ENCODE peak calls at places on chromosomes 4 and X, in six cellular contexts. One of them, this sample, is unnamed.
A peak's percentile ranks its signal among the peaks of the same experiment; 100 is the strongest.

GRCh38 chr4:141455651-141456050 is 180.7 kb upstream of the IL15 start:
- DNase-seq in tibial nerve: no peak
- DNase-seq in uterus: no peak
- DNase-seq in Peyer's patch: no peak
- DNase-seq in upper lobe of left lung: no peak
- DNase-seq in HAP-1: no peak
- DNase-seq in this sample: no peak

GRCh38 chr4:79576480-79576803 is 168.4 kb upstream of the GK2 start:
- DNase-seq in tibial nerve: no peak
- DNase-seq in Peyer's patch: no peak
- DNase-seq in HAP-1: peak; percentile 19
- DNase-seq in uterus: no peak
- DNase-seq in upper lobe of left lung: no peak
- DNase-seq in this sample: no peak

GRCh38 chr4:92234393-92235176 is 69.2 kb upstream of the GRID2 start:
- DNase-seq in HAP-1: no peak
- DNase-seq in upper lobe of left lung: no peak
- DNase-seq in uterus: no peak
- DNase-seq in tibial nerve: no peak
- DNase-seq in Peyer's patch: no peak
- DNase-seq in this sample: no peak

GRCh38 chr4:156303708-156304107 is 350.0 kb upstream of the CTSO start:
- DNase-seq in tibial nerve: no peak
- DNase-seq in HAP-1: no peak
- DNase-seq in Peyer's patch: no peak
- DNase-seq in upper lobe of left lung: no peak
- DNase-seq in uterus: no peak
- DNase-seq in this sample: no peak

GRCh38 chr4:185566425-185566824 is 31.1 kb upstream of the PDLIM3 start:
- DNase-seq in uterus: no peak
- DNase-seq in upper lobe of left lung: no peak
- DNase-seq in tibial nerve: no peak
- DNase-seq in Peyer's patch: no peak
- DNase-seq in HAP-1: no peak
- DNase-seq in this sample: no peak

GRCh38 chrX:41478397-41478911 is 31.3 kb downstream of the NYX start:
- DNase-seq in HAP-1: peak; percentile 38
- DNase-seq in Peyer's patch: no peak
- DNase-seq in tibial nerve: no peak
- DNase-seq in uterus: no peak
- DNase-seq in upper lobe of left lung: no peak
- DNase-seq in this sample: no peak

GRCh38 chr4:52841707-52842456 is 20.2 kb upstream of the RASL11B start:
- DNase-seq in uterus: no peak
- DNase-seq in HAP-1: no peak
- DNase-seq in upper lobe of left lung: no peak
- DNase-seq in Peyer's patch: no peak
- DNase-seq in tibial nerve: no peak
- DNase-seq in this sample: no peak

GRCh38 chr4:132123870-132124623 is 1025.0 kb upstream of the PCDH10 start:
- DNase-seq in uterus: no peak
- DNase-seq in upper lobe of left lung: no peak
- DNase-seq in HAP-1: no peak
- DNase-seq in Peyer's patch: no peak
- DNase-seq in tibial nerve: no peak
- DNase-seq in this sample: no peak

GRCh38 chr4:155582971-155583437 is 83.6 kb upstream of the GUCY1A1 start:
- DNase-seq in upper lobe of left lung: no peak
- DNase-seq in tibial nerve: no peak
- DNase-seq in uterus: no peak
- DNase-seq in Peyer's patch: no peak
- DNase-seq in HAP-1: no peak
- DNase-seq in this sample: no peak

GRCh38 chr4:142474398-142475087 is 371.6 kb downstream of the INPP4B start:
- DNase-seq in HAP-1: no peak
- DNase-seq in tibial nerve: no peak
- DNase-seq in uterus: no peak
- DNase-seq in Peyer's patch: peak; percentile 50
- DNase-seq in upper lobe of left lung: no peak
- DNase-seq in this sample: no peak

GRCh38 chr4:110781944-110782343 is 159.1 kb upstream of the PITX2 start:
- DNase-seq in HAP-1: no peak
- DNase-seq in upper lobe of left lung: no peak
- DNase-seq in uterus: no peak
- DNase-seq in Peyer's patch: no peak
- DNase-seq in tibial nerve: no peak
- DNase-seq in this sample: no peak

GRCh38 chr4:16133406-16133805 is 49.6 kb upstream of the PROM1 start:
- DNase-seq in HAP-1: no peak
- DNase-seq in tibial nerve: no peak
- DNase-seq in uterus: no peak
- DNase-seq in Peyer's patch: no peak
- DNase-seq in upper lobe of left lung: no peak
- DNase-seq in this sample: no peak

GRCh38 chr4:183533698-183534097 is 28.8 kb downstream of the ING2 start:
- DNase-seq in uterus: no peak
- DNase-seq in HAP-1: no peak
- DNase-seq in upper lobe of left lung: no peak
- DNase-seq in Peyer's patch: no peak
- DNase-seq in tibial nerve: no peak
- DNase-seq in this sample: no peak

GRCh38 chr4:135598151-135598550 is 1396.6 kb upstream of the PABPC4L start:
- DNase-seq in Peyer's patch: no peak
- DNase-seq in HAP-1: no peak
- DNase-seq in upper lobe of left lung: no peak
- DNase-seq in tibial nerve: no peak
- DNase-seq in uterus: no peak
- DNase-seq in this sample: no peak

GRCh38 chr4:142126890-142127497 is 490.6 kb downstream of the IL15 start:
- DNase-seq in upper lobe of left lung: peak; percentile 38
- DNase-seq in Peyer's patch: peak; percentile 80
- DNase-seq in tibial nerve: peak; percentile 21
- DNase-seq in HAP-1: peak; percentile 71
- DNase-seq in uterus: peak; percentile 31
- DNase-seq in this sample: no peak

GRCh38 chrX:31181377-31182038 is 109.7 kb upstream of the FTHL17 start:
- DNase-seq in upper lobe of left lung: no peak
- DNase-seq in uterus: no peak
- DNase-seq in tibial nerve: no peak
- DNase-seq in HAP-1: no peak
- DNase-seq in Peyer's patch: no peak
- DNase-seq in this sample: no peak

GRCh38 chr4:123671633-123672404 is 275.2 kb downstream of the SPRY1 start:
- DNase-seq in tibial nerve: no peak
- DNase-seq in uterus: no peak
- DNase-seq in HAP-1: no peak
- DNase-seq in Peyer's patch: no peak
- DNase-seq in upper lobe of left lung: no peak
- DNase-seq in this sample: no peak

GRCh38 chr4:186627226-186627865 is 72.0 kb upstream of the MTNR1A start:
- DNase-seq in HAP-1: no peak
- DNase-seq in Peyer's patch: no peak
- DNase-seq in upper lobe of left lung: no peak
- DNase-seq in uterus: no peak
- DNase-seq in tibial nerve: no peak
- DNase-seq in this sample: no peak

GRCh38 chr4:153447175-153447887 is 18.8 kb upstream of the TMEM131L start:
- DNase-seq in HAP-1: no peak
- DNase-seq in tibial nerve: no peak
- DNase-seq in uterus: no peak
- DNase-seq in Peyer's patch: no peak
- DNase-seq in upper lobe of left lung: no peak
- DNase-seq in this sample: no peak

GRCh38 chr4:152709675-152710438 is 30.1 kb upstream of the TMEM154 start:
- DNase-seq in HAP-1: no peak
- DNase-seq in Peyer's patch: no peak
- DNase-seq in tibial nerve: no peak
- DNase-seq in uterus: no peak
- DNase-seq in upper lobe of left lung: no peak
- DNase-seq in this sample: no peak

GRCh38 chr4:2928242-2929155 is 34.7 kb downstream of the NOP14 start:
- DNase-seq in tibial nerve: no peak
- DNase-seq in HAP-1: no peak
- DNase-seq in uterus: peak; percentile 9
- DNase-seq in Peyer's patch: peak; percentile 44
- DNase-seq in upper lobe of left lung: peak; percentile 59
- DNase-seq in this sample: peak; percentile 57

GRCh38 chr4:145878501-145879435 is 59.9 kb downstream of the ZNF827 start:
- DNase-seq in Peyer's patch: no peak
- DNase-seq in uterus: no peak
- DNase-seq in HAP-1: no peak
- DNase-seq in tibial nerve: no peak
- DNase-seq in upper lobe of left lung: no peak
- DNase-seq in this sample: no peak

GRCh38 chr4:168101026-168101425 is 8.7 kb downstream of the ANXA10 start:
- DNase-seq in upper lobe of left lung: no peak
- DNase-seq in tibial nerve: no peak
- DNase-seq in HAP-1: no peak
- DNase-seq in uterus: no peak
- DNase-seq in Peyer's patch: no peak
- DNase-seq in this sample: no peak

GRCh38 chrX:51148848-51149247 is 183.8 kb upstream of the NUDT10 start:
- DNase-seq in uterus: no peak
- DNase-seq in Peyer's patch: no peak
- DNase-seq in upper lobe of left lung: no peak
- DNase-seq in tibial nerve: no peak
- DNase-seq in HAP-1: peak; percentile 23
- DNase-seq in this sample: no peak

GRCh38 chr4:17557880-17558279 is 19.1 kb upstream of the LAP3 start:
- DNase-seq in Peyer's patch: no peak
- DNase-seq in uterus: no peak
- DNase-seq in tibial nerve: no peak
- DNase-seq in upper lobe of left lung: no peak
- DNase-seq in HAP-1: no peak
- DNase-seq in this sample: no peak

GRCh38 chr4:37489697-37490096 is 196.5 kb downstream of the RELL1 start:
- DNase-seq in HAP-1: no peak
- DNase-seq in tibial nerve: no peak
- DNase-seq in uterus: no peak
- DNase-seq in upper lobe of left lung: no peak
- DNase-seq in Peyer's patch: no peak
- DNase-seq in this sample: no peak

GRCh38 chr4:37482236-37482635 is 203.9 kb downstream of the RELL1 start:
- DNase-seq in upper lobe of left lung: no peak
- DNase-seq in Peyer's patch: peak; percentile 61
- DNase-seq in uterus: no peak
- DNase-seq in HAP-1: no peak
- DNase-seq in tibial nerve: no peak
- DNase-seq in this sample: no peak

GRCh38 chr4:37487668-37488067 is 198.5 kb downstream of the RELL1 start:
- DNase-seq in uterus: no peak
- DNase-seq in Peyer's patch: no peak
- DNase-seq in HAP-1: no peak
- DNase-seq in upper lobe of left lung: no peak
- DNase-seq in tibial nerve: no peak
- DNase-seq in this sample: no peak

GRCh38 chr4:37483610-37484009 is 202.6 kb downstream of the RELL1 start:
- DNase-seq in Peyer's patch: no peak
- DNase-seq in uterus: no peak
- DNase-seq in HAP-1: no peak
- DNase-seq in tibial nerve: no peak
- DNase-seq in upper lobe of left lung: no peak
- DNase-seq in this sample: no peak

GRCh38 chr4:37486134-37486533 is 200.0 kb downstream of the RELL1 start:
- DNase-seq in tibial nerve: no peak
- DNase-seq in uterus: no peak
- DNase-seq in upper lobe of left lung: no peak
- DNase-seq in HAP-1: no peak
- DNase-seq in Peyer's patch: no peak
- DNase-seq in this sample: no peak
- H3K4me1 ChIP-seq in tibial nerve: no peaks in the 10 kb centered on the region
- H3K4me1 ChIP-seq in uterus: no peaks in the 10 kb centered on the region
- H3K4me1 ChIP-seq in upper lobe of left lung: no peaks in the 10 kb centered on the region
- H3K4me1 ChIP-seq in HAP-1: no peaks in the 10 kb centered on the region
- H3K4me1 ChIP-seq in Peyer's patch: peaks cover 12% of the 10 kb centered on the region
- H3K4me1 ChIP-seq in this sample: peaks cover 8% of the 10 kb centered on the region

DNA sequence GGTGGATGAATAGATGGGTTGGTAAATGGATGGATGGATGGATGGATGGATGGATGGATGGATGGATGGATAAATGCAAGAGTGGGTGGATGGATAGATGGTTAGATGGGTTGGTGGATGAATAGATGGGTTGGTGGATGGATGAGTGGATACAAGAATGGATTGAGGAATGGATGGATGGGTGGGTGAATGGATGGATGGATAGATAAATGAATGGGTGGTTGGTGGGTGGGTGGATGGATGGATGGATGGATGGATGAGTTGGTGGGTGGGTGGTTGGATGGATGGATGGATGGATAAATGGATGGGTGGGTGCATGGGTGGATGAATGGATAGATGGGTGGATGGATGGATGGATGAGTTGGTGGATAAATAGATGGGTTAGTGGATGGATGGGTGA is 13.8 kb upstream of the CRLF2 start:
- DNase-seq in HAP-1: no peak
- DNase-seq in upper lobe of left lung: no peak
- DNase-seq in tibial nerve: no peak
- DNase-seq in uterus: no peak
- DNase-seq in Peyer's patch: no peak
- DNase-seq in this sample: no peak
- H3K9me3 ChIP-seq in HAP-1: no peaks in the 10 kb centered on the region
- H3K9me3 ChIP-seq in upper lobe of left lung: peaks cover 8% of the 10 kb centered on the region
- H3K9me3 ChIP-seq in tibial nerve: no peaks in the 10 kb centered on the region
- H3K9me3 ChIP-seq in uterus: no peaks in the 10 kb centered on the region
- H3K9me3 ChIP-seq in Peyer's patch: no peaks in the 10 kb centered on the region
- H3K9me3 ChIP-seq in this sample: peaks cover 4% of the 10 kb centered on the region

DNA sequence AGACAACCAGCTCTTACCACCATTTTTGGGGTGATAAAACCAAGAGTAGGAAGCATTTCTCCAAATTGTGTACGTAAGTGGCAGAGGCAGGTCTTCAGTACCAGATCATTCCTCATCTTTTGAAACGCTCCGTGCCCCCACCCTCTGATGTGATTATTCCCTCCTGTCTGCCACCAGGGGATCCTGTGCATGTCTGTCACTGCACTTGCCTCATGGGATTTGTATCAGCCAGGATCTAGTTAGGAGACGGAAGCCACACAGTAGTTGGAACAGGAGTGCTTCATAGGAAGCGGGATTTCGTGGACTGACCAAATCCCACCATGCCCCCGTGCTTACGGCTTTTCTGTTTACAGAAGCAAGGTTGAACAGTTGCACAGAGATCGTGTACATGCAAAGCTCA is 75.5 kb downstream of the SHROOM2 start:
- DNase-seq in HAP-1: no peak
- DNase-seq in tibial nerve: no peak
- DNase-seq in uterus: no peak
- DNase-seq in Peyer's patch: no peak
- DNase-seq in upper lobe of left lung: no peak
- DNase-seq in this sample: no peak
- H3K4me1 ChIP-seq in HAP-1: peaks cover 5% of the 10 kb centered on the region
- H3K4me1 ChIP-seq in tibial nerve: no peaks in the 10 kb centered on the region
- H3K4me1 ChIP-seq in uterus: no peaks in the 10 kb centered on the region
- H3K4me1 ChIP-seq in Peyer's patch: no peaks in the 10 kb centered on the region
- H3K4me1 ChIP-seq in upper lobe of left lung: no peaks in the 10 kb centered on the region
- H3K4me1 ChIP-seq in this sample: no peaks in the 10 kb centered on the region

DNA sequence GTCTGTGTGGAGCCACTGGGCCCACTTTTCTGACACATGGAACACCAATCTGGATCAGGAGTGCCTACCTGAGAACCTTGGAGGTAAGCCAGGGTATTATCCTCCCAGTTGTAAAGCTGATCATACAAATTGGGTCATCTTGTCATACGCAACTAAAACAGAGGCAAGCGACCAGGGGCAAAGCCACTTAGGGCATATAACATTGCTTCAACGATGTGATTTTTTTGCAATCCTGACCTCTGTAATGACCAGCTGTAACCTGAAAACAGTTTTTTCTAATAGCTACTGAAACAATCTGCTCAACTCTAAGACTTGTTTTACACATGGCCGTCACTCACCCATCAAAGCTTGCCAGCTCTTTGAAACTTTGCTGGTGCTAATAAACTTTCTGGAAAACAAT is 261.5 kb upstream of the AGTR2 start:
- DNase-seq in Peyer's patch: no peak
- DNase-seq in tibial nerve: no peak
- DNase-seq in uterus: no peak
- DNase-seq in upper lobe of left lung: no peak
- DNase-seq in HAP-1: no peak
- DNase-seq in this sample: no peak
- H3K9me3 ChIP-seq in Peyer's patch: no peaks in the 10 kb centered on the region
- H3K9me3 ChIP-seq in tibial nerve: no peaks in the 10 kb centered on the region
- H3K9me3 ChIP-seq in uterus: no peaks in the 10 kb centered on the region
- H3K9me3 ChIP-seq in upper lobe of left lung: no peaks in the 10 kb centered on the region
- H3K9me3 ChIP-seq in HAP-1: no peaks in the 10 kb centered on the region
- H3K9me3 ChIP-seq in this sample: no peaks in the 10 kb centered on the region